ENCODE peak calls at places on chromosome 15, in six cellular contexts. P is suprapubic skin, U is psoas muscle, D is cardiac fibroblast, W is bronchial epithelial cell, E is PC-3. Z is an unnamed sample.
A peak's percentile ranks its signal among the peaks of the same experiment; 100 is the strongest.

GRCh38 chr15:33028495-33028894 is 166.0 kb downstream of the FMN1 start:
- DNase-seq in P (no peak), E (no peak), D (no peak), U (no peak), W (no peak), Z (no peak)

GRCh38 chr15:88331291-88331690 is 74.8 kb upstream of the NTRK3 start:
- DNase-seq in W (no peak), U (peak; percentile 27), D (peak; percentile 2), P (no peak), E (peak; percentile 33), Z (peak; percentile 69)

GRCh38 chr15:51161491-51162260 is 67.0 kb upstream of the TNFAIP8L3 start:
- DNase-seq in E (no peak), U (no peak), W (no peak), D (no peak), P (no peak), Z (no peak)

GRCh38 chr15:38708672-38709188 is 144.1 kb upstream of the RASGRP1 start:
- DNase-seq in U (no peak), W (no peak), E (no peak), P (no peak), D (no peak), Z (no peak)

GRCh38 chr15:78087944-78088772 is 4.2 kb upstream of the SH2D7 start:
- DNase-seq in W (peak; percentile 25), U (no peak), D (peak; percentile 33), E (no peak), P (peak; percentile 31), Z (no peak)

GRCh38 chr15:100919481-100920405 is 586 bp downstream of the LRRK1 start:
- DNase-seq in W (no peak), E (peak; percentile 26), U (peak; percentile 36), P (no peak), D (peak; percentile 32), Z (peak; percentile 73)

GRCh38 chr15:84961114-84961452 is 20.6 kb upstream of the PDE8A start:
- DNase-seq in W (peak; percentile 57), D (peak; percentile 68), E (peak; percentile 66), U (no peak), P (no peak), Z (no peak)

GRCh38 chr15:31482122-31482922 is 155.7 kb downstream of the KLF13 start:
- DNase-seq in D (no peak), E (no peak), P (peak; percentile 63), W (no peak), U (no peak), Z (no peak)

GRCh38 chr15:49235446-49236207 is 65.6 kb downstream of the GALK2 start:
- DNase-seq in W (peak; percentile 54), D (peak; percentile 91), U (peak; percentile 30), P (no peak), E (peak; percentile 60), Z (peak; percentile 30)

GRCh38 chr15:44482088-44482487 is 54.7 kb downstream of the CTDSPL2 start:
- DNase-seq in E (no peak), U (no peak), D (no peak), W (no peak), P (no peak), Z (no peak)

GRCh38 chr15:88866295-88866881 is 29.0 kb downstream of the HAPLN3 start:
- DNase-seq in D (no peak), E (no peak), U (no peak), P (no peak), W (no peak), Z (no peak)

GRCh38 chr15:100281096-100281917 is 60.5 kb downstream of the ADAMTS17 start:
- DNase-seq in W (no peak), P (no peak), U (no peak), E (no peak), D (no peak), Z (no peak)

GRCh38 chr15:58457466-58457965 is 25.7 kb downstream of the LIPC start:
- DNase-seq in D (peak; percentile 86), W (peak; percentile 80), P (peak; percentile 9), U (no peak), E (peak; percentile 91), Z (peak; percentile 59)

DNA sequence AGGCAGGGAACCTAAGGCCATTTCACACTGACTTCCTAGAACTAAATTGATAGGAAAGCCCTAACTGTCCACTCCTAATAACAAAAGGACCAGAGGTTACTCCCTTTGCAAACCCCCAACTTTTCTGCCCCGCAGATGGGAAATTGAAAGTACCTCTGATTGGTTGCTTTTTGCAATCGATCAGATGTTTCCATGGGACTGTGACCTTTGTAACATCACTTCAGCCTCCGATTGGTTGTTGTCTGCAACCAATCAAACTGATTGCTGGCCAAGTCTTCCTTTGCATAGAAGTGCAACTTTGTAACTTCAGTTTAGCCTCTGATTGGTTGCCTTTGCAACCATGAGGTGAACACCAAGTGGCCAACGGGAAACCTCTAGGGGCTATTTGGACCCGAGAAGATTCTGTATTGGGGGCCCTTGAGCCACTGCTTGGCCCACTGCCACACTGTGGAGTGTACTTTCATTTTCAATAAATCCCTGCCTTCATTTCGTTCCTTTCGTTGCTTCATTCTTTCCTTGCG is 11.3 kb upstream of the KNL1 start:
- DNase-seq in W (no peak), D (peak; percentile 60), P (no peak), E (peak; percentile 59), U (no peak), Z (no peak)
- TF ChIP-seq CTCF in W (no peak), D (no peak), P (no peak), E (no peak), U (no peak), Z (no peak)

GRCh38 chr15:48109856-48110531 is 10.8 kb upstream of the SLC24A5 start:
- DNase-seq in E (no peak), U (no peak), D (no peak), P (no peak), W (no peak), Z (no peak)
- TF ChIP-seq CTCF in E (no peak), U (no peak), D (no peak), P (no peak), W (no peak), Z (no peak)

GRCh38 chr15:90422043-90422442 is 34.0 kb downstream of the IQGAP1 start:
- DNase-seq in W (no peak), D (no peak), E (no peak), P (no peak), U (no peak), Z (no peak)
- TF ChIP-seq CTCF in W (no peak), D (no peak), E (no peak), P (no peak), U (no peak), Z (no peak)

DNA sequence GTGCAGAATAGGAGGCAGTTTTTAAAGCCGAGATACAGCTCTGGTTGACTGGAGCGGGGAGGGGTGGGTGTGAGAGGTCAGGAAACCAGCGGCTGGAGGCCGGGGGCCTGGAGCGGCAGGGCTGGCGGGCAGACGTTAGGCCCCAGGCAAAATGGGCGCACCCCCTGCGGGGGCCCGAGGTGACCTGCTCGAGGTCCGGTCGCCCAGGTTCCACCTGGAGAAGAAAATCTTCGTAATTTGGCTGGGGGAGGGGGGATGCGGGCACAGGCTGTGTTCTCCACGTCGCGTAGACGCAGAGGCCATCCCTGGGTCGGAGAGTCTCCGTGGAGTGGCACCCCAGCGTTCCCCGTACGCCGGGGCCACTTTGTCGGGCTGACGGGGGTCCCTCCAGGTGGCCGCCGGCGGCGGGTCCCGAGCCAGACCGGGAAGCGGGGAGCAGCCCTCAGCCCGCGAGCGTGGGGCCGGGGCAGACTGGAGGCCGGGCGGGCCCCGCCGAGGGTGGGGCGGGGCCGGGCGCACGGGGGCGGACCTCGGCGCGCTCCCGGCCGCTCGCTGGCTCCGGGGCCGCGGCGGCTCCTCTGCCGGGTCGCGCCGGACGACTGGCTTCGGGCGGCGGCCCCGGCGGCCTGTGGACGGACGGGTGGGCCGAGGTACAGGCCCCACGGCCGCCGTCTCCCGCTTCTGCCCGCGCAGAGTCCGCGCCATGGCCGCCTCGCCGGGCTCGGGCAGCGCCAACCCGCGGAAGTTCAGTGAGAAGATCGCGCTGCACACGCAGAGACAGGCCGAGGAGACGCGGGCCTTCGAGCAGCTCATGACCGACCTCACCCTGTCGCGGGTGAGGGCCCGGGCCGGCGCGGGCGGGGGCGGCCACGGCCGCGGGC is at the start of gene CRTC3:
- DNase-seq in E (peak; percentile 42), U (peak; percentile 60), D (peak; percentile 51), P (peak; percentile 69), W (peak; percentile 21), Z (peak; percentile 67)
- TF ChIP-seq CTCF in E (no peak), U (no peak), D (peak; percentile 2), P (no peak), W (peak; percentile 31), Z (no peak)

DNA sequence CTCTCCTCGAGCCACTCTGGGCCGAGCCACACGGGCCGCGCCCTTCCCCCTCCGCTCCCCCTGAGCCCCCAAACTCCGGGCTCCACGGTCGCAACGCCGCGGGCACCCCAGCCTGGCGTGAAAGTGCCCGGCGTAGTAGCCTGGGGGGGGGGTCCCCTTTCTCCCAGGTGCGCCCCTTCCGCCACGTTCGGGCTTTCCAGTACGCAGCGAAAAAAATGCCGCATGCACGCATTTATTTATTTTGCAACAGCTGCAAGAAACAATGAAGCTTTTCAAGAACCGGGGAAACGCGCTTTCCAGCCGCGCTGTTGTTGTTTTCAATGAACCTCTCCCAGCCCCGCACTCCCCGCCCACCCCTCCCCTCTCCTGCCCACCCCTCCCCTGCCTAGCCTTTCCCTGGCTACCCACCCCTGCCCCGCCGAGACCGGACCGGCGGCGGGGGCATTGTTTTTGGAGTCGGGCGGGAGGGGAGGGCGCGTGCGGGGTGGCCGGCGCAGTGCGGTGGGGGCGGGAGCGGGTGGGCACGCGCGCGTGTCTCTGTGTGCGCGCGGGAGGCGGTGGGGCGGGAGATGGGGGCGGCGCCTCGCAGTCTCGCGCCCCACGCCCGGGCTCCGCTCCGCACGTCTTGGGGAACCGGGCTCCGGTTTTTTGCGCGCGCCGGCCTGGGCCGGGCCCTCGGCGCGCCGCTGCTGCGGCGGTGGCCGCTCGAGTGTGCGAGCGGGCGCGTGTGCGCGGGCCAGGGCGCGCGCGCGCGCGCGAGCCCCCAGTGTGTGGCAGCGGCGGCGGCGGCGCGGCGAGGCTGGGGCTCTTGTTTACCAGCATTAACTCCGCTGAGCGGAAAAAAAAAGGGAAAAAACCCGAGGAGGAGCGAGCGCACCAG is at the start of gene IGF1R:
- DNase-seq in E (peak; percentile 93), P (peak; percentile 87), U (peak; percentile 88), D (peak; percentile 86), W (peak; percentile 65), Z (peak; percentile 78)
- TF ChIP-seq CTCF in E (no peak), P (peak; percentile 19), U (no peak), D (no peak), W (no peak), Z (peak; percentile 60)

DNA sequence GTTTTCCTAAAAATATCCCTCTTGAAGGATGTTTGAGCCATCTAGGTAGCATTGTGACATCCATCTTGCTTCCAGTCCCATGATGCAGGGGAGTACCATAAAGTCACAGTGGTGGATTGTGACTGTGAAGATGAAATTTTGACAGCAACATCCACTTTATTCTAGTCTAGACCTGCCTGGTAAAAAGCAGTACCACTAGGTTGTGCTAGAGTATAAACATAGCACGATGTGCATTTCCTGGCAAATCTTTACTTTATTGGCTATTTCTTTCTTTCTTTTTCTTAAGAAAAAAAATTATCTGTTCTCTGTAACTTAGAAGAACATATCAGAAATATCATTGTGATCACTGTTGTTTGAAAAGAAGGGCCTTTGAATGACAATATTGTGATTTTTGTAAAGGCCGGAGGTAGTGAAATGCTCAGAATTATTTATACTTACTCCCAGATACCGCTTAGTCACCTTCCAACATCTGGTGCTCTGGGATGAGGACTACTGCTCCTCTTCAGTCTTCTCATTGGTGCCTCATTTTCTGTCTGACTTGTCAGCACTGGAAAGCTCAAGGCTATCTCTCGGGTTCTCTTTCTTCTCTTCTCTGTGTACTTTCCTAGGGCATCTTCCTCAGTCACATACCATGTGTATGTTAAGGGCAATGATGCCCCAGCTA is 35.6 kb downstream of the AGBL1 start:
- DNase-seq in U (no peak), D (no peak), P (no peak), W (peak; percentile 8), E (no peak), Z (peak; percentile 23)
- TF ChIP-seq CTCF in U (peak; percentile 55), D (no peak), P (no peak), W (no peak), E (no peak), Z (peak; percentile 46)

GRCh38 chr15:66961407-66961884 is 104.0 kb upstream of the SMAD3 start:
- DNase-seq in W (no peak), P (no peak), D (no peak), E (no peak), U (no peak), Z (no peak)
- TF ChIP-seq CTCF in W (no peak), P (no peak), D (no peak), E (no peak), U (no peak), Z (no peak)

Z was measured in RWPE1.